ENCODE peak calls at places on chromosomes 2 and 18, in ten cellular contexts. G, L, V, S, K, Y, N, E, F and T are unnamed samples.

GRCh38 chr2:68292108-68292710 is 27.5 kb downstream of the CNRIP1 start:
- DNase-seq in S (peak), V (peak), K (no peak), N (no peak), L (peak), G (peak), E (no peak), F (no peak), Y (peak), T (peak)

GRCh38 chr18:48994044-48994651 is 43.4 kb upstream of the SMAD7 start:
- DNase-seq in G (no peak), E (no peak), Y (no peak), F (no peak), K (peak), L (no peak), V (peak), N (no peak), S (peak), T (peak)

GRCh38 chr18:48729421-48729820 is 190.6 kb downstream of the CTIF start:
- DNase-seq in L (no peak), N (no peak), E (no peak), S (no peak), V (peak), Y (no peak), G (no peak), K (no peak), F (no peak), T (no peak)

GRCh38 chr2:209496586-209496982 is 72.7 kb downstream of the MAP2 start:
- DNase-seq in E (no peak), V (peak), F (no peak), K (no peak), G (peak), S (peak), Y (no peak), L (peak), N (no peak), T (peak)

GRCh38 chr2:71725836-71726235 is 272.5 kb downstream of the DYSF start:
- DNase-seq in F (no peak), N (no peak), G (no peak), S (no peak), V (no peak), K (no peak), Y (no peak), E (no peak), L (no peak), T (no peak)

GRCh38 chr2:174788291-174788929 is 24.1 kb upstream of the CHRNA1 start:
- DNase-seq in N (no peak), S (no peak), Y (no peak), E (no peak), G (peak), K (no peak), V (no peak), L (no peak), F (no peak), T (peak)

GRCh38 chr2:24404582-24404981 is 44.2 kb upstream of the ITSN2 start:
- DNase-seq in L (peak), F (no peak), N (no peak), Y (no peak), S (peak), G (peak), K (no peak), V (no peak), E (no peak), T (peak)

GRCh38 chr2:239947361-239948045 is 77.6 kb downstream of the NDUFA10 start:
- DNase-seq in E (no peak), N (peak), K (peak), V (no peak), S (no peak), F (no peak), G (no peak), L (no peak), Y (peak), T (no peak)

GRCh38 chr18:36187826-36188721 is 777 bp downstream of the MOCOS start:
- DNase-seq in L (peak), S (peak), Y (no peak), N (peak), V (no peak), G (peak), K (peak), E (no peak), F (peak), T (no peak)

GRCh38 chr18:61398961-61399632 is 65.9 kb downstream of the CDH20 start:
- DNase-seq in N (no peak), L (no peak), G (peak), K (no peak), Y (no peak), S (peak), V (peak), F (no peak), E (no peak), T (peak)

GRCh38 chr2:207352978-207353377 is 176.8 kb upstream of the CREB1 start:
- DNase-seq in N (no peak), K (no peak), F (no peak), Y (peak), S (peak), G (peak), V (no peak), L (no peak), E (no peak), T (no peak)

DNA sequence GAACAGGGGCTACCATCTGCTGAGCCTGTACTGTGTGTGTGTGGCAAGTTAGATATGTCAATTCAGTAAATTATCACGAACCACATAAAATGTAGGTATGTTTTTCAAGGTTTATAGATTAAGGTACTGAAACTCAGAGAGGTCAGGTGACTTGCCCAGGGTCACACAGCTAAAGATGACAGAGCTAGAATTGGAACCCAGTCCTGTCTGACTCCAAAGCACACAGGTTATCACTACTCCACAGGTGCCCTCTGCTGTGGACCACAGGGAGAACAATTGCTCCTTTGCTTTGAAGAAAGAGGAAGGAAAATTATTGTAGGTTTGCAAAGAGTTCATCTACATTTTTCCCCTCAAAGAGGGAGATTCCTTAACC is 229.7 kb upstream of the AGAP1 start:
- DNase-seq in E (no peak), L (no peak), F (no peak), G (peak), Y (no peak), K (no peak), N (no peak), S (no peak), V (no peak), T (no peak)
- TF ChIP-seq CTCF in E (no peak), L (peak), F (no peak), G (no peak), Y (no peak), K (no peak), N (no peak), S (no peak), V (no peak), T (no peak)

DNA sequence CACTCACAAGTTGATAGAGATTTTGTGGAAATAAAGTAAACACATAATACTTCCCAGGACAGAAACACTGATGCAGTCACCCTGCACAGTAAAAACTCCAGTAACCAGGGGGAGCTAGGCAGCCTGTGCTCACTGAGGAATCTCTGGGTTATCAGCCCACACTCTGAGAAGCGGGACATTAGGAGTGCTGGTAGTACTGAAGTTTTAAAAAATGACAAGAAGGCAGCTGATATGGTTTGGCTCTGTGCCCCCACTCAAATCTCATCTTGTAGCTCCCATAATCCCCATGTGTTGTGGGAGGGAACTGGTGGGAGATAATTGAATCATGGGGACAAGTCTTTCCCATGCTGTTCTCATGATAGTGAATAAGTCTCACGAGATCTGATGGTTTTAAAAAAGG is 31.4 kb downstream of the KCTD1 start:
- DNase-seq in S (no peak), E (no peak), G (no peak), F (no peak), N (no peak), V (peak), Y (no peak), K (no peak), L (no peak), T (no peak)
- TF ChIP-seq CTCF in S (no peak), E (no peak), G (no peak), F (no peak), N (no peak), V (no peak), Y (no peak), K (no peak), L (no peak), T (no peak)

GRCh38 chr2:85797959-85798358 is 44.2 kb downstream of the ATOH8 start:
- DNase-seq in G (peak), N (no peak), Y (peak), F (no peak), L (no peak), K (no peak), S (peak), E (no peak), V (peak), T (peak)
- TF ChIP-seq CTCF in G (peak), N (peak), Y (peak), F (no peak), L (peak), K (peak), S (peak), E (peak), V (peak), T (peak)

DNA sequence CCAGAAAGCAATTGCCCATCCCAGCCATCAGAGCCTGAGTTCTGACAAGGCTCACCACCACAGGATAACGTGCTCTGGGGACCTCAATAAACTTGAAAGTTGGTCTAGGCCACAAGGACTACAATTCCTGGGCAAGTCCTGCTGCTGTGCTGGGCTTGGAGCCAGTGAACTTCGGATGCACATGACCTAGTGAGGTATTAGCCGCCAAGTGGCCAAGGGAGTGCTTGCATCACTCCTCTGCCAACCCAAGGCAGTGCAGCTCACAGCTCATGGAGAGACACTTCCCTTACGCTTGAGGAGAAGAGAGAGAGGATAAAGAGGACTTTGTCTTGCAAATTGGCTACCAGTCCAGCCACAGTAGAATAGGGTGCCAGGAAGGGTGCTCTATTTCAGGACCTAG is 219.6 kb downstream of the MBD2 start:
- DNase-seq in L (peak), N (no peak), V (no peak), F (no peak), S (peak), E (no peak), Y (peak), G (peak), K (no peak), T (no peak)
- TF ChIP-seq CTCF in L (peak), N (no peak), V (no peak), F (no peak), S (no peak), E (no peak), Y (peak), G (no peak), K (no peak), T (no peak)

GRCh38 chr2:138090330-138090729 is 126.1 kb downstream of the HNMT start:
- DNase-seq in G (peak), E (peak), N (no peak), Y (no peak), S (peak), V (peak), L (peak), K (no peak), F (no peak), T (peak)
- TF ChIP-seq CTCF in G (peak), E (peak), N (peak), Y (peak), S (peak), V (peak), L (peak), K (peak), F (no peak), T (peak)